ENCODE peak calls at places on chromosomes 12 and 14, in four cellular contexts. One of them, this sample, is unnamed.

GRCh38 chr14:91387135-91387849 is 30.3 kb downstream of the CCDC88C start:
- DNase-seq in NCI-H1092 treated with DMSO at 0.1 percent for 48 hours: peak
- DNase-seq in adrenal gland: no peak
- DNase-seq in kidney epithelial cell: peak
- DNase-seq in this sample: no peak

GRCh38 chr12:69578283-69578682 is 7.0 kb upstream of the CCT2 start:
- DNase-seq in NCI-H1092 treated with DMSO at 0.1 percent for 48 hours: no peak
- DNase-seq in adrenal gland: no peak
- DNase-seq in kidney epithelial cell: no peak
- DNase-seq in this sample: no peak

GRCh38 chr12:24603371-24603770 is 345.5 kb downstream of the BCAT1 start:
- DNase-seq in NCI-H1092 treated with DMSO at 0.1 percent for 48 hours: no peak
- DNase-seq in adrenal gland: no peak
- DNase-seq in kidney epithelial cell: no peak
- DNase-seq in this sample: no peak

GRCh38 chr12:53160000-53160399 is 20.5 kb upstream of the ZNF740 start:
- DNase-seq in NCI-H1092 treated with DMSO at 0.1 percent for 48 hours: no peak
- DNase-seq in adrenal gland: no peak
- DNase-seq in kidney epithelial cell: no peak
- DNase-seq in this sample: no peak

GRCh38 chr12:56336361-56337167 is 2.1 kb upstream of the IL23A start:
- DNase-seq in NCI-H1092 treated with DMSO at 0.1 percent for 48 hours: no peak
- DNase-seq in adrenal gland: no peak
- DNase-seq in kidney epithelial cell: no peak
- DNase-seq in this sample: no peak

GRCh38 chr12:94026566-94026965 is 121.8 kb upstream of the PLXNC1 start:
- DNase-seq in NCI-H1092 treated with DMSO at 0.1 percent for 48 hours: no peak
- DNase-seq in adrenal gland: no peak
- DNase-seq in kidney epithelial cell: no peak
- DNase-seq in this sample: no peak

GRCh38 chr12:57104292-57104910 is 6.8 kb downstream of the STAT6 start:
- DNase-seq in NCI-H1092 treated with DMSO at 0.1 percent for 48 hours: no peak
- DNase-seq in adrenal gland: no peak
- DNase-seq in kidney epithelial cell: no peak
- DNase-seq in this sample: no peak

GRCh38 chr14:25698111-25698510 is 648.2 kb upstream of the STXBP6 start:
- DNase-seq in NCI-H1092 treated with DMSO at 0.1 percent for 48 hours: no peak
- DNase-seq in adrenal gland: no peak
- DNase-seq in kidney epithelial cell: no peak
- DNase-seq in this sample: no peak

GRCh38 chr12:115791331-115791730 is 486.2 kb downstream of the MED13L start:
- DNase-seq in NCI-H1092 treated with DMSO at 0.1 percent for 48 hours: no peak
- DNase-seq in adrenal gland: no peak
- DNase-seq in kidney epithelial cell: no peak
- DNase-seq in this sample: no peak